ENCODE peak calls at places on chromosomes 16 and 17, in four cellular contexts. V is suprapubic skin, H is HuH-7, G is endothelial cell of umbilical vein. F is an unnamed sample.

GRCh38 chr17:35242158-35242804 is 591 bp upstream of the SLFN5 start:
- DNase-seq in V (peak), H (peak), G (peak), F (peak)

GRCh38 chr17:8109669-8110455 is 8.5 kb downstream of the ALOXE3 start:
- DNase-seq in V (no peak), H (peak), G (peak), F (no peak)

GRCh38 chr16:64131423-64131822 is 990.4 kb downstream of the CDH11 start:
- DNase-seq in V (no peak), H (no peak), G (no peak), F (no peak)

GRCh38 chr17:14805348-14805747 is 459.8 kb downstream of the PMP22 start:
- DNase-seq in V (no peak), H (no peak), G (no peak), F (peak)

GRCh38 chr17:74201250-74201649 is 2.2 kb upstream of the RPL38 start:
- DNase-seq in V (no peak), H (no peak), G (no peak), F (no peak)

GRCh38 chr16:85935957-85936760 is 37.2 kb downstream of the IRF8 start:
- DNase-seq in V (no peak), H (no peak), G (no peak), F (no peak)

GRCh38 chr16:51971184-51971583 is 575.8 kb downstream of the TOX3 start:
- DNase-seq in V (no peak), H (peak), G (no peak), F (no peak)

GRCh38 chr17:63113167-63113566 is 147.1 kb downstream of the TANC2 start:
- DNase-seq in V (no peak), H (peak), G (no peak), F (no peak)

GRCh38 chr16:77955127-77955526 is 67.2 kb upstream of the CLEC3A start:
- DNase-seq in V (no peak), H (no peak), G (no peak), F (no peak)

GRCh38 chr16:81808933-81809480 is 29.9 kb downstream of the PLCG2 start:
- DNase-seq in V (no peak), H (peak), G (no peak), F (no peak)

GRCh38 chr16:51723016-51723724 is 572.1 kb upstream of the SALL1 start:
- DNase-seq in V (no peak), H (no peak), G (no peak), F (no peak)

GRCh38 chr17:4944163-4944553 is 4.1 kb downstream of the RNF167 start:
- DNase-seq in V (no peak), H (no peak), G (no peak), F (no peak)

GRCh38 chr17:51016099-51016498 is 104.6 kb downstream of the SPAG9 start:
- DNase-seq in V (no peak), H (no peak), G (peak), F (no peak)

GRCh38 chr16:83200005-83200779 is 573.4 kb downstream of the CDH13 start:
- DNase-seq in V (no peak), H (peak), G (no peak), F (no peak)

GRCh38 chr17:82689077-82689476 is 9.4 kb downstream of the RAB40B start:
- DNase-seq in V (no peak), H (no peak), G (no peak), F (no peak)

GRCh38 chr17:50107790-50108414 is 12.8 kb downstream of the PDK2 start:
- DNase-seq in V (no peak), H (no peak), G (no peak), F (no peak)

GRCh38 chr17:16046966-16047365 is 47.3 kb downstream of the TTC19 start:
- DNase-seq in V (no peak), H (no peak), G (no peak), F (no peak)

GRCh38 chr17:80703109-80703508 is 158.5 kb downstream of the RPTOR start:
- DNase-seq in V (no peak), H (no peak), G (no peak), F (no peak)

GRCh38 chr17:41417576-41418015 is 6.8 kb downstream of the KRT37 start:
- DNase-seq in V (no peak), H (peak), G (no peak), F (peak)

GRCh38 chr17:61205931-61206330 is 193.7 kb upstream of the TBX2 start:
- DNase-seq in V (no peak), H (no peak), G (no peak), F (no peak)

GRCh38 chr16:85253127-85253941 is 141.1 kb upstream of the CIBAR2 start:
- DNase-seq in V (no peak), H (peak), G (peak), F (peak)

GRCh38 chr17:39236981-39237441 is 11.3 kb upstream of the STAC2 start:
- DNase-seq in V (no peak), H (no peak), G (no peak), F (no peak)

GRCh38 chr17:47423406-47424295 is 99.9 kb downstream of the EFCAB13 start:
- DNase-seq in V (no peak), H (peak), G (peak), F (peak)

F was measured in T47D.